ENCODE peak calls at places on chromosomes 7 and 10, in four cellular contexts. J is PC-9, S is NCI-H1694 treated with DMSO at 0.1 percent for 48 hours, Y is T-helper 17 cell. Z is an unnamed sample.

GRCh38 chr7:5526190-5527037 is 102.8 kb upstream of the TNRC18 start:
- DNase-seq in J (peak; percentile 46), S (no peak), Y (no peak), Z (peak; percentile 57)

GRCh38 chr10:112052176-112052575 is 131.4 kb downstream of the GPAM start:
- DNase-seq in J (no peak), S (no peak), Y (no peak), Z (no peak)

GRCh38 chr7:84058311-84059076 is 136.1 kb downstream of the SEMA3A start:
- DNase-seq in J (no peak), S (no peak), Y (no peak), Z (no peak)

GRCh38 chr7:99090811-99091582 is 52.9 kb downstream of the SMURF1 start:
- DNase-seq in J (no peak), S (peak; percentile 44), Y (no peak), Z (peak; percentile 94)

GRCh38 chr10:104330168-104331117 is 7.8 kb downstream of the ITPRIP start:
- DNase-seq in J (peak; percentile 85), S (no peak), Y (no peak), Z (peak; percentile 92)

GRCh38 chr10:69018613-69019012 is 30.0 kb downstream of the KIFBP start:
- DNase-seq in J (no peak), S (no peak), Y (no peak), Z (no peak)

GRCh38 chr7:117479480-117480224 is at the start of gene CFTR:
- DNase-seq in J (no peak), S (no peak), Y (no peak), Z (no peak)

GRCh38 chr7:120950539-120951308 is at the start of gene ING3:
- DNase-seq in J (peak; percentile 95), S (peak; percentile 97), Y (peak; percentile 93), Z (peak; percentile 97)

GRCh38 chr7:98930921-98931320 is 52.6 kb downstream of the TRRAP start:
- DNase-seq in J (no peak), S (no peak), Y (no peak), Z (no peak)

Z was measured in AG10803.